ENCODE peak calls at places on chromosomes 11 and 22, in eight cellular contexts. One of them, this sample, is unnamed.

GRCh38 chr11:114060402-114061052 is 1.0 kb downstream of the ZBTB16 start:
- DNase-seq in AG10803: no peak
- DNase-seq in tibial artery: no peak
- DNase-seq in HL-60: peak; percentile 35
- DNase-seq in CD8-positive, alpha-beta T cell: peak; percentile 61
- DNase-seq in AG04450: no peak
- DNase-seq in BJ: no peak
- DNase-seq in PC-3: no peak
- DNase-seq in this sample: peak; percentile 76

GRCh38 chr11:46343520-46343919 is 3.7 kb upstream of the DGKZ start:
- DNase-seq in AG10803: no peak
- DNase-seq in tibial artery: no peak
- DNase-seq in HL-60: no peak
- DNase-seq in CD8-positive, alpha-beta T cell: no peak
- DNase-seq in AG04450: no peak
- DNase-seq in BJ: no peak
- DNase-seq in PC-3: no peak
- DNase-seq in this sample: no peak

GRCh38 chr22:23053051-23053707 is 17.1 kb upstream of the GNAZ start:
- DNase-seq in AG10803: no peak
- DNase-seq in tibial artery: no peak
- DNase-seq in HL-60: no peak
- DNase-seq in CD8-positive, alpha-beta T cell: no peak
- DNase-seq in AG04450: no peak
- DNase-seq in BJ: no peak
- DNase-seq in PC-3: no peak
- DNase-seq in this sample: peak; percentile 27

GRCh38 chr11:22304337-22304961 is 33.7 kb upstream of the SLC17A6 start:
- DNase-seq in AG10803: peak; percentile 48
- DNase-seq in tibial artery: no peak
- DNase-seq in HL-60: peak; percentile 1
- DNase-seq in CD8-positive, alpha-beta T cell: no peak
- DNase-seq in AG04450: no peak
- DNase-seq in BJ: peak; percentile 4
- DNase-seq in PC-3: peak; percentile 37
- DNase-seq in this sample: no peak

GRCh38 chr11:68002943-68003845 is 703 bp downstream of the UNC93B1 start:
- DNase-seq in AG10803: no peak
- DNase-seq in tibial artery: no peak
- DNase-seq in HL-60: no peak
- DNase-seq in CD8-positive, alpha-beta T cell: peak; percentile 77
- DNase-seq in AG04450: no peak
- DNase-seq in BJ: no peak
- DNase-seq in PC-3: peak; percentile 48
- DNase-seq in this sample: peak; percentile 88

GRCh38 chr22:43897751-43898261 is 6.0 kb upstream of the PNPLA5 start:
- DNase-seq in AG10803: peak; percentile 68
- DNase-seq in tibial artery: no peak
- DNase-seq in HL-60: no peak
- DNase-seq in CD8-positive, alpha-beta T cell: no peak
- DNase-seq in AG04450: no peak
- DNase-seq in BJ: no peak
- DNase-seq in PC-3: peak; percentile 47
- DNase-seq in this sample: no peak

GRCh38 chr11:19890308-19890707 is 177.7 kb downstream of the NAV2 start:
- DNase-seq in AG10803: peak; percentile 85
- DNase-seq in tibial artery: no peak
- DNase-seq in HL-60: no peak
- DNase-seq in CD8-positive, alpha-beta T cell: no peak
- DNase-seq in AG04450: peak; percentile 60
- DNase-seq in BJ: peak; percentile 58
- DNase-seq in PC-3: peak; percentile 71
- DNase-seq in this sample: no peak

GRCh38 chr11:74471037-74471436 is 3.7 kb upstream of the KCNE3 start:
- DNase-seq in AG10803: no peak
- DNase-seq in tibial artery: no peak
- DNase-seq in HL-60: no peak
- DNase-seq in CD8-positive, alpha-beta T cell: no peak
- DNase-seq in AG04450: no peak
- DNase-seq in BJ: no peak
- DNase-seq in PC-3: no peak
- DNase-seq in this sample: no peak

GRCh38 chr11:45060707-45061106 is 85.7 kb upstream of the PRDM11 start:
- DNase-seq in AG10803: no peak
- DNase-seq in tibial artery: no peak
- DNase-seq in HL-60: no peak
- DNase-seq in CD8-positive, alpha-beta T cell: no peak
- DNase-seq in AG04450: no peak
- DNase-seq in BJ: no peak
- DNase-seq in PC-3: peak; percentile 8
- DNase-seq in this sample: no peak

GRCh38 chr22:37843746-37844089 is 416 bp downstream of the ANKRD54 start:
- DNase-seq in AG10803: no peak
- DNase-seq in tibial artery: peak; percentile 76
- DNase-seq in HL-60: no peak
- DNase-seq in CD8-positive, alpha-beta T cell: no peak
- DNase-seq in AG04450: no peak
- DNase-seq in BJ: no peak
- DNase-seq in PC-3: peak; percentile 25
- DNase-seq in this sample: no peak

GRCh38 chr22:36838119-36839030 is 21.5 kb upstream of the PVALB start:
- DNase-seq in AG10803: no peak
- DNase-seq in tibial artery: no peak
- DNase-seq in HL-60: no peak
- DNase-seq in CD8-positive, alpha-beta T cell: no peak
- DNase-seq in AG04450: no peak
- DNase-seq in BJ: no peak
- DNase-seq in PC-3: no peak
- DNase-seq in this sample: peak; percentile 22

GRCh38 chr11:134074766-134075165 is 5.9 kb downstream of the JAM3 start:
- DNase-seq in AG10803: no peak
- DNase-seq in tibial artery: no peak
- DNase-seq in HL-60: no peak
- DNase-seq in CD8-positive, alpha-beta T cell: no peak
- DNase-seq in AG04450: no peak
- DNase-seq in BJ: no peak
- DNase-seq in PC-3: no peak
- DNase-seq in this sample: no peak

GRCh38 chr22:17590586-17590985 is 27.3 kb downstream of the SLC25A18 start:
- DNase-seq in AG10803: no peak
- DNase-seq in tibial artery: peak; percentile 27
- DNase-seq in HL-60: no peak
- DNase-seq in CD8-positive, alpha-beta T cell: no peak
- DNase-seq in AG04450: no peak
- DNase-seq in BJ: no peak
- DNase-seq in PC-3: no peak
- DNase-seq in this sample: peak; percentile 46

GRCh38 chr22:41308544-41308947 is 7.2 kb downstream of the ZC3H7B start:
- DNase-seq in AG10803: peak; percentile 39
- DNase-seq in tibial artery: no peak
- DNase-seq in HL-60: no peak
- DNase-seq in CD8-positive, alpha-beta T cell: no peak
- DNase-seq in AG04450: no peak
- DNase-seq in BJ: no peak
- DNase-seq in PC-3: no peak
- DNase-seq in this sample: no peak

GRCh38 chr11:60165946-60166345 is 16.9 kb downstream of the MS4A6A start:
- DNase-seq in AG10803: no peak
- DNase-seq in tibial artery: no peak
- DNase-seq in HL-60: no peak
- DNase-seq in CD8-positive, alpha-beta T cell: no peak
- DNase-seq in AG04450: no peak
- DNase-seq in BJ: no peak
- DNase-seq in PC-3: peak; percentile 42
- DNase-seq in this sample: no peak

GRCh38 chr11:76621866-76622265 is 48.7 kb downstream of the LRRC32 start:
- DNase-seq in AG10803: no peak
- DNase-seq in tibial artery: peak; percentile 60
- DNase-seq in HL-60: no peak
- DNase-seq in CD8-positive, alpha-beta T cell: no peak
- DNase-seq in AG04450: no peak
- DNase-seq in BJ: no peak
- DNase-seq in PC-3: no peak
- DNase-seq in this sample: no peak

GRCh38 chr22:46417769-46418168 is 82.3 kb downstream of the TRMU start:
- DNase-seq in AG10803: no peak
- DNase-seq in tibial artery: no peak
- DNase-seq in HL-60: no peak
- DNase-seq in CD8-positive, alpha-beta T cell: no peak
- DNase-seq in AG04450: no peak
- DNase-seq in BJ: no peak
- DNase-seq in PC-3: no peak
- DNase-seq in this sample: no peak

GRCh38 chr11:57144531-57145320 is 37.0 kb upstream of the LRRC55 start:
- DNase-seq in AG10803: no peak
- DNase-seq in tibial artery: no peak
- DNase-seq in HL-60: no peak
- DNase-seq in CD8-positive, alpha-beta T cell: no peak
- DNase-seq in AG04450: no peak
- DNase-seq in BJ: no peak
- DNase-seq in PC-3: no peak
- DNase-seq in this sample: no peak

GRCh38 chr11:57140568-57140967 is 41.2 kb upstream of the LRRC55 start:
- DNase-seq in AG10803: no peak
- DNase-seq in tibial artery: no peak
- DNase-seq in HL-60: no peak
- DNase-seq in CD8-positive, alpha-beta T cell: no peak
- DNase-seq in AG04450: no peak
- DNase-seq in BJ: no peak
- DNase-seq in PC-3: no peak
- DNase-seq in this sample: no peak

GRCh38 chr11:57146301-57146700 is 35.5 kb upstream of the LRRC55 start:
- DNase-seq in AG10803: no peak
- DNase-seq in tibial artery: no peak
- DNase-seq in HL-60: no peak
- DNase-seq in CD8-positive, alpha-beta T cell: no peak
- DNase-seq in AG04450: no peak
- DNase-seq in BJ: no peak
- DNase-seq in PC-3: no peak
- DNase-seq in this sample: no peak

GRCh38 chr11:57143459-57143858 is 38.3 kb upstream of the LRRC55 start:
- DNase-seq in AG10803: no peak
- DNase-seq in tibial artery: no peak
- DNase-seq in HL-60: no peak
- DNase-seq in CD8-positive, alpha-beta T cell: no peak
- DNase-seq in AG04450: no peak
- DNase-seq in BJ: no peak
- DNase-seq in PC-3: no peak
- DNase-seq in this sample: no peak

DNA sequence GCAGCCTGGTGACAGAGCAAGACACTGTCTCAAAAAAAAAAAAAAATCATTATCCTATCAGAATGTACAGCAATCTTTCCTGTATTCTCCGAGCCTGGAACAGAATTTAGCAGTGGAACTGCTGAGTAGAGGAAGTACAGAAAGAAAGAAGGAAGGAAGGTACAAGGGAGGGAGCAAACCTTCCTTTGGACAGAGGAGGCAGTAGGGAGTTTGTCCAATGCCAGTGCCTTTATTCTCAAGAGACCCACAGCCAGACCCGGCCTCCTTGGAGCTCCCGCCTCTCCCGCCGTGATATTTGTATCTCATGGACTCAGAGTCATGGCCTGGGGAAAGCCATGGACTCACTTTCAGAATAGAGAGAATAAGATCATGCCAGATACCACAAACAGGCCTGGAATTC is 37.7 kb upstream of the LRRC55 start:
- DNase-seq in AG10803: no peak
- DNase-seq in tibial artery: no peak
- DNase-seq in HL-60: no peak
- DNase-seq in CD8-positive, alpha-beta T cell: no peak
- DNase-seq in AG04450: no peak
- DNase-seq in BJ: no peak
- DNase-seq in PC-3: no peak
- DNase-seq in this sample: no peak
- TF ChIP-seq CTCF in AG10803: no peak
- TF ChIP-seq CTCF in tibial artery: no peak
- TF ChIP-seq CTCF in HL-60: no peak
- TF ChIP-seq CTCF in CD8-positive, alpha-beta T cell: no peak
- TF ChIP-seq CTCF in AG04450: no peak
- TF ChIP-seq CTCF in BJ: no peak
- TF ChIP-seq CTCF in PC-3: no peak
- TF ChIP-seq CTCF in this sample: no peak

DNA sequence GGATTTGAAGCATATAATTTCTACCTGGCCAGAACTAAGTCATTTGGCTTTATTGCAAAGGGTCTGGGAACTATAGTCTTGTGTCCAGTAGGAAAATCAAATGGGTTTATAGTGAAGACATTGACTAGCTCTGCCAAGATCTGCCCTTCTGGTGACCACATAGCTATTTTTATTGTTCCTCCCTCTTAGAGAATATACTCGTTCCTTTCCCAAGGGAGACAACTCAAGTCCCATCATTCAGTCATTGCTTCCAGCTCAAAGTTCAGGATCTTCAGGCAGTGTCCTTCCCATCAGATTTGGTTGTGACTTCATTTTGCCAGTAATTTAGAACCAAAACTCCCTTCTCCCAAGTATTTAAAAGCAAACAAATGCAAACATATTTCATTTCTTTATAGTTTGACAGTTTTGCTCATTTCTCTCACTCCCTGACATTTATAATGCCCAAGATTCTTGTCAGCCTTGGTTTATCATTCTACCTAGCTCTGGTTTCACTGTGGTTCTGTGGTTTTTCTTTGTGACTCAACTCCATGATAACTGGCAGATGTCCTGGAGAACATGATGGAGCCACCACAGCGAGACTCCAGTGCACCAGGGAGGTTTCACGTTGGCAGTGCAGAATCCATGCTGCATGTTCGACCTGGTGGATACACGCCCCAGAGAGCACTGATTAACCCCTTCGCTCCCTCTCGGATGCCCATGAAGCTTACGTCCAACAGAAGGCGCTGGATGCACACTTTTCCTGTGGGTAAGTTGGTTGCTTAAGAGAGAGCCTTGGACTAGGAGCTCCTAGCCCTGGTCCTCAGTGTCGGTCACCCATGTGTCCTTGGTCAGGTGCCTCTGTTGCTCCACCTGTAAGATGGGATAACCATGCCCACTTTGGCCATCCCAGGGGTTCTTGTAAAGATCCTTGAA is 64.9 kb downstream of the DEPDC5 start:
- DNase-seq in AG10803: peak; percentile 55
- DNase-seq in tibial artery: no peak
- DNase-seq in HL-60: no peak
- DNase-seq in CD8-positive, alpha-beta T cell: no peak
- DNase-seq in AG04450: no peak
- DNase-seq in BJ: no peak
- DNase-seq in PC-3: peak; percentile 22
- DNase-seq in this sample: no peak
- TF ChIP-seq CTCF in AG10803: no peak
- TF ChIP-seq CTCF in tibial artery: no peak
- TF ChIP-seq CTCF in HL-60: no peak
- TF ChIP-seq CTCF in CD8-positive, alpha-beta T cell: no peak
- TF ChIP-seq CTCF in AG04450: no peak
- TF ChIP-seq CTCF in BJ: no peak
- TF ChIP-seq CTCF in PC-3: peak; percentile 14
- TF ChIP-seq CTCF in this sample: no peak

GRCh38 chr11:118928870-118929495 is 3.3 kb upstream of the BCL9L start:
- DNase-seq in AG10803: peak; percentile 31
- DNase-seq in tibial artery: no peak
- DNase-seq in HL-60: no peak
- DNase-seq in CD8-positive, alpha-beta T cell: no peak
- DNase-seq in AG04450: no peak
- DNase-seq in BJ: no peak
- DNase-seq in PC-3: peak; percentile 71
- DNase-seq in this sample: peak; percentile 80
- TF ChIP-seq CTCF in AG10803: no peak
- TF ChIP-seq CTCF in tibial artery: peak; percentile 3
- TF ChIP-seq CTCF in HL-60: no peak
- TF ChIP-seq CTCF in CD8-positive, alpha-beta T cell: no peak
- TF ChIP-seq CTCF in AG04450: peak; percentile 13
- TF ChIP-seq CTCF in BJ: no peak
- TF ChIP-seq CTCF in PC-3: peak; percentile 21
- TF ChIP-seq CTCF in this sample: no peak

GRCh38 chr11:80155412-80156017 is 714.7 kb upstream of the TENM4 start:
- DNase-seq in AG10803: peak; percentile 25
- DNase-seq in tibial artery: no peak
- DNase-seq in HL-60: no peak
- DNase-seq in CD8-positive, alpha-beta T cell: no peak
- DNase-seq in AG04450: no peak
- DNase-seq in BJ: no peak
- DNase-seq in PC-3: peak; percentile 54
- DNase-seq in this sample: no peak
- TF ChIP-seq CTCF in AG10803: peak; percentile 66
- TF ChIP-seq CTCF in tibial artery: no peak
- TF ChIP-seq CTCF in HL-60: peak; percentile 21
- TF ChIP-seq CTCF in CD8-positive, alpha-beta T cell: no peak
- TF ChIP-seq CTCF in AG04450: peak; percentile 73
- TF ChIP-seq CTCF in BJ: peak; percentile 65
- TF ChIP-seq CTCF in PC-3: peak; percentile 76
- TF ChIP-seq CTCF in this sample: peak; percentile 44

This sample was measured in upper lobe of right lung.